ENCODE peak calls at places on chromosome 18, in six cellular contexts. D is right atrium auricular region, A is myocyte, X is HTR-8/SVneo, N is endothelial cell, P is H9. I is an unnamed sample.

GRCh38 chr18:59249186-59249774 is 24.0 kb downstream of the RAX start:
- DNase-seq in D (no peak), A (peak), X (peak), N (peak), P (peak), I (peak)

GRCh38 chr18:56650944-56651770 is at the start of gene WDR7:
- DNase-seq in D (peak), A (peak), X (peak), N (peak), P (peak), I (peak)

GRCh38 chr18:57984490-57985109 is 59.4 kb upstream of the NEDD4L start:
- DNase-seq in D (no peak), A (no peak), X (no peak), N (no peak), P (no peak), I (no peak)

GRCh38 chr18:77529492-77529891 is 279.8 kb downstream of the GALR1 start:
- DNase-seq in D (no peak), A (no peak), X (no peak), N (no peak), P (no peak), I (no peak)

GRCh38 chr18:58671941-58672565 is 788 bp downstream of the MALT1 start:
- DNase-seq in D (no peak), A (peak), X (peak), N (no peak), P (no peak), I (no peak)

GRCh38 chr18:67590571-67591141 is 74.1 kb upstream of the DSEL start:
- DNase-seq in D (no peak), A (no peak), X (no peak), N (no peak), P (no peak), I (no peak)

GRCh38 chr18:8811115-8811514 is 105.8 kb downstream of the MTCL1 start:
- DNase-seq in D (no peak), A (no peak), X (no peak), N (no peak), P (no peak), I (no peak)

GRCh38 chr18:11154369-11154982 is 5.1 kb upstream of the PIEZO2 start:
- DNase-seq in D (no peak), A (peak), X (peak), N (no peak), P (no peak), I (peak)